ENCODE peak calls at places on chromosome 6, in nine cellular contexts. L is CD4-positive, CD25-positive, alpha-beta regulatory T cell; M is AG09319; X is NCI-H510A treated with DMSO at 0.1 percent for 48 hours; R is mucosa of descending colon; A is lung microvascular endothelial cell; C is stimulated activated CD8-positive, alpha-beta memory T cell treated with anti-CD3 and anti-CD28 coated beads, Interleukin-15, amount 100 ng/mL, for 4 hours; J is globus pallidus; N is Daoy. B is an unnamed sample.

GRCh38 chr6:71476872-71477271 is 188.3 kb downstream of the OGFRL1 start:
- DNase-seq in M (no peak), L (no peak), R (no peak), A (no peak), N (no peak), X (no peak), J (no peak), C (no peak), B (no peak)

GRCh38 chr6:53327017-53327395 is 21.7 kb downstream of the ELOVL5 start:
- DNase-seq in M (no peak), X (no peak), L (no peak), A (no peak), J (no peak), R (no peak), N (peak), C (no peak), B (no peak)

GRCh38 chr6:109197061-109197460 is 101.8 kb downstream of the CEP57L1 start:
- DNase-seq in C (no peak), R (no peak), A (no peak), L (no peak), M (no peak), N (no peak), J (no peak), X (no peak), B (no peak)

GRCh38 chr6:82040405-82041221 is 206.9 kb downstream of the IBTK start:
- DNase-seq in X (no peak), R (no peak), N (peak), C (no peak), L (no peak), J (peak), M (peak), A (peak), B (peak)

GRCh38 chr6:149181304-149181703 is 136.2 kb upstream of the TAB2 start:
- DNase-seq in C (no peak), J (no peak), L (no peak), M (no peak), A (no peak), N (no peak), X (no peak), R (no peak), B (no peak)

GRCh38 chr6:130282234-130282995 is 59.7 kb upstream of the SAMD3 start:
- DNase-seq in X (no peak), J (no peak), R (no peak), M (no peak), C (no peak), L (peak), A (peak), N (no peak), B (peak)

GRCh38 chr6:139595183-139595582 is 220.7 kb upstream of the CITED2 start:
- DNase-seq in X (no peak), M (no peak), C (no peak), N (no peak), A (peak), L (no peak), R (no peak), J (no peak), B (no peak)

GRCh38 chr6:21767891-21768659 is 174.5 kb downstream of the SOX4 start:
- DNase-seq in M (no peak), R (no peak), C (no peak), N (peak), L (no peak), A (peak), J (no peak), X (no peak), B (no peak)

GRCh38 chr6:79557683-79558082 is 20.5 kb upstream of the LCA5 start:
- DNase-seq in R (no peak), C (no peak), L (no peak), J (no peak), N (no peak), M (no peak), A (no peak), X (no peak), B (no peak)

GRCh38 chr6:114520976-114521375 is 178.2 kb upstream of the HS3ST5 start:
- DNase-seq in N (no peak), C (no peak), X (no peak), J (no peak), A (no peak), M (no peak), L (no peak), R (no peak), B (no peak)

GRCh38 chr6:7819641-7820040 is 90.9 kb downstream of the TXNDC5 start:
- DNase-seq in N (no peak), R (no peak), L (no peak), A (no peak), C (no peak), M (no peak), X (no peak), J (no peak), B (no peak)

GRCh38 chr6:57222684-57223077 is 574 bp upstream of the RAB23 start:
- DNase-seq in A (no peak), M (no peak), L (no peak), R (no peak), J (peak), X (peak), N (no peak), C (no peak), B (no peak)

GRCh38 chr6:37257320-37257633 is 295 bp upstream of the TBC1D22B start:
- DNase-seq in R (no peak), J (peak), M (no peak), N (no peak), C (no peak), A (no peak), L (no peak), X (no peak), B (no peak)

GRCh38 chr6:165056292-165056691 is 253.1 kb downstream of the C6orf118 start:
- DNase-seq in C (no peak), X (no peak), A (no peak), N (no peak), L (no peak), J (no peak), M (no peak), R (no peak), B (no peak)

GRCh38 chr6:33589723-33590530 is 9.9 kb upstream of the BAK1 start:
- DNase-seq in C (no peak), L (no peak), X (peak), N (peak), R (peak), M (no peak), J (no peak), A (peak), B (no peak)

GRCh38 chr6:36340671-36341454 is 4.2 kb upstream of the BNIP5 start:
- DNase-seq in J (peak), N (peak), R (peak), A (peak), C (peak), L (peak), M (peak), X (peak), B (no peak)

GRCh38 chr6:2259002-2259494 is 13.6 kb upstream of the GMDS start:
- DNase-seq in C (no peak), X (no peak), L (no peak), A (no peak), J (no peak), M (no peak), N (no peak), R (no peak), B (no peak)

GRCh38 chr6:43286995-43287716 is 10.9 kb upstream of the SLC22A7 start:
- DNase-seq in J (peak), C (no peak), N (no peak), L (no peak), R (no peak), A (no peak), X (no peak), M (no peak), B (no peak)

GRCh38 chr6:125639621-125640020 is 109.8 kb upstream of the HEY2 start:
- DNase-seq in M (no peak), C (no peak), R (no peak), A (peak), X (no peak), J (no peak), N (no peak), L (no peak), B (peak)

GRCh38 chr6:6515691-6516607 is 72.6 kb upstream of the LY86 start:
- DNase-seq in A (no peak), N (no peak), R (no peak), M (no peak), L (no peak), X (no peak), C (no peak), J (no peak), B (no peak)

GRCh38 chr6:111725446-111726112 is 119.9 kb upstream of the TRAF3IP2 start:
- DNase-seq in A (no peak), J (peak), R (no peak), L (no peak), N (no peak), M (no peak), C (no peak), X (no peak), B (no peak)

GRCh38 chr6:77440206-77440976 is 22.9 kb downstream of the HTR1B start:
- DNase-seq in M (no peak), L (no peak), J (no peak), R (no peak), A (no peak), C (no peak), X (no peak), N (peak), B (no peak)

GRCh38 chr6:26103770-26104456 is 16.7 kb downstream of the HFE start:
- DNase-seq in X (peak), L (peak), M (peak), J (peak), C (peak), A (peak), R (peak), N (peak), B (peak)

GRCh38 chr6:188821-189655 is 103.2 kb upstream of the DUSP22 start:
- DNase-seq in X (peak), R (peak), L (peak), C (peak), J (peak), N (peak), M (peak), A (peak), B (no peak)

GRCh38 chr6:144879436-144879835 is 594.3 kb downstream of the UTRN start:
- DNase-seq in M (no peak), C (no peak), X (no peak), R (no peak), A (no peak), J (no peak), N (peak), L (no peak), B (no peak)

GRCh38 chr6:155264704-155265320 is 999 bp downstream of the CLDN20 start:
- DNase-seq in N (no peak), A (peak), M (no peak), X (no peak), J (peak), C (no peak), R (no peak), L (no peak), B (no peak)

GRCh38 chr6:115613488-115613887 is 447.2 kb downstream of the FRK start:
- DNase-seq in A (no peak), J (no peak), N (no peak), R (no peak), C (no peak), X (no peak), L (no peak), M (peak), B (no peak)

GRCh38 chr6:140252099-140252498 is 877.7 kb upstream of the CITED2 start:
- DNase-seq in R (no peak), N (no peak), M (no peak), J (no peak), L (no peak), C (no peak), A (no peak), X (no peak), B (no peak)

GRCh38 chr6:116924245-116924644 is 47.2 kb downstream of the RFX6 start:
- DNase-seq in M (no peak), J (no peak), R (no peak), L (no peak), C (no peak), X (no peak), N (no peak), A (no peak), B (no peak)